ENCODE peak calls at places on chromosome 3, in six cellular contexts. One of them, this sample, is unnamed.
A peak's percentile ranks its signal among the peaks of the same experiment; 100 is the strongest.

GRCh38 chr3:88626426-88627120 is 476.8 kb downstream of the C3orf38 start:
- DNase-seq in uterus: no peak
- DNase-seq in AG04450: no peak
- DNase-seq in kidney epithelial cell: no peak
- DNase-seq in fibroblast of the aortic adventitia: no peak
- DNase-seq in cardiac muscle cell: peak; percentile 22
- DNase-seq in this sample: no peak

GRCh38 chr3:67884345-67884744 is 229.9 kb upstream of the SUCLG2 start:
- DNase-seq in uterus: no peak
- DNase-seq in cardiac muscle cell: no peak
- DNase-seq in kidney epithelial cell: no peak
- DNase-seq in fibroblast of the aortic adventitia: no peak
- DNase-seq in AG04450: no peak
- DNase-seq in this sample: no peak

GRCh38 chr3:134361162-134361831 is 12.9 kb downstream of the AMOTL2 start:
- DNase-seq in cardiac muscle cell: no peak
- DNase-seq in fibroblast of the aortic adventitia: no peak
- DNase-seq in kidney epithelial cell: no peak
- DNase-seq in AG04450: no peak
- DNase-seq in uterus: no peak
- DNase-seq in this sample: no peak

GRCh38 chr3:159252772-159253384 is 451.0 kb downstream of the MFSD1 start:
- DNase-seq in uterus: no peak
- DNase-seq in kidney epithelial cell: no peak
- DNase-seq in AG04450: no peak
- DNase-seq in fibroblast of the aortic adventitia: peak; percentile 89
- DNase-seq in cardiac muscle cell: peak; percentile 31
- DNase-seq in this sample: no peak

GRCh38 chr3:179107617-179108016 is 36.0 kb upstream of the ZMAT3 start:
- DNase-seq in cardiac muscle cell: no peak
- DNase-seq in kidney epithelial cell: no peak
- DNase-seq in uterus: no peak
- DNase-seq in fibroblast of the aortic adventitia: no peak
- DNase-seq in AG04450: no peak
- DNase-seq in this sample: no peak

GRCh38 chr3:18061737-18062136 is 319.3 kb upstream of the TBC1D5 start:
- DNase-seq in uterus: no peak
- DNase-seq in AG04450: no peak
- DNase-seq in kidney epithelial cell: no peak
- DNase-seq in fibroblast of the aortic adventitia: no peak
- DNase-seq in cardiac muscle cell: no peak
- DNase-seq in this sample: no peak

GRCh38 chr3:129268396-129268795 is 10.3 kb upstream of the HMCES start:
- DNase-seq in fibroblast of the aortic adventitia: no peak
- DNase-seq in cardiac muscle cell: no peak
- DNase-seq in uterus: no peak
- DNase-seq in AG04450: no peak
- DNase-seq in kidney epithelial cell: no peak
- DNase-seq in this sample: no peak

GRCh38 chr3:4720316-4721075 is 227.3 kb downstream of the ITPR1 start:
- DNase-seq in uterus: peak; percentile 77
- DNase-seq in fibroblast of the aortic adventitia: peak; percentile 93
- DNase-seq in AG04450: no peak
- DNase-seq in kidney epithelial cell: peak; percentile 71
- DNase-seq in cardiac muscle cell: peak; percentile 44
- DNase-seq in this sample: no peak

GRCh38 chr3:123843668-123844067 is 40.5 kb downstream of the MYLK start:
- DNase-seq in AG04450: no peak
- DNase-seq in kidney epithelial cell: no peak
- DNase-seq in cardiac muscle cell: no peak
- DNase-seq in uterus: no peak
- DNase-seq in fibroblast of the aortic adventitia: peak; percentile 6
- DNase-seq in this sample: no peak

GRCh38 chr3:196356556-196356955 is 18.4 kb upstream of the TM4SF19 start:
- DNase-seq in fibroblast of the aortic adventitia: no peak
- DNase-seq in AG04450: no peak
- DNase-seq in cardiac muscle cell: no peak
- DNase-seq in uterus: no peak
- DNase-seq in kidney epithelial cell: no peak
- DNase-seq in this sample: no peak

GRCh38 chr3:40930131-40930538 is 269.2 kb upstream of the CTNNB1 start:
- DNase-seq in cardiac muscle cell: peak; percentile 57
- DNase-seq in kidney epithelial cell: no peak
- DNase-seq in fibroblast of the aortic adventitia: no peak
- DNase-seq in uterus: no peak
- DNase-seq in AG04450: no peak
- DNase-seq in this sample: no peak

GRCh38 chr3:155230382-155230781 is 63.1 kb downstream of the STRIT1 start:
- DNase-seq in uterus: no peak
- DNase-seq in cardiac muscle cell: no peak
- DNase-seq in fibroblast of the aortic adventitia: peak; percentile 78
- DNase-seq in kidney epithelial cell: no peak
- DNase-seq in AG04450: no peak
- DNase-seq in this sample: no peak

GRCh38 chr3:155229086-155229485 is 64.4 kb downstream of the STRIT1 start:
- DNase-seq in kidney epithelial cell: no peak
- DNase-seq in uterus: no peak
- DNase-seq in fibroblast of the aortic adventitia: no peak
- DNase-seq in cardiac muscle cell: no peak
- DNase-seq in AG04450: no peak
- DNase-seq in this sample: no peak

GRCh38 chr3:155233213-155233612 is 60.3 kb downstream of the STRIT1 start:
- DNase-seq in fibroblast of the aortic adventitia: peak; percentile 85
- DNase-seq in cardiac muscle cell: peak; percentile 30
- DNase-seq in uterus: peak; percentile 30
- DNase-seq in kidney epithelial cell: peak; percentile 44
- DNase-seq in AG04450: no peak
- DNase-seq in this sample: no peak

GRCh38 chr3:155231792-155232191 is 61.7 kb downstream of the STRIT1 start:
- DNase-seq in fibroblast of the aortic adventitia: no peak
- DNase-seq in AG04450: no peak
- DNase-seq in uterus: no peak
- DNase-seq in cardiac muscle cell: no peak
- DNase-seq in kidney epithelial cell: no peak
- DNase-seq in this sample: no peak

GRCh38 chr3:155232605-155233004 is 60.9 kb downstream of the STRIT1 start:
- DNase-seq in cardiac muscle cell: no peak
- DNase-seq in fibroblast of the aortic adventitia: peak; percentile 98
- DNase-seq in uterus: peak; percentile 71
- DNase-seq in kidney epithelial cell: peak; percentile 78
- DNase-seq in AG04450: peak; percentile 34
- DNase-seq in this sample: peak; percentile 79
- H3K4me3 ChIP-seq in cardiac muscle cell: no peak overlapping the region
- H3K4me3 ChIP-seq in fibroblast of the aortic adventitia: no peak overlapping the region
- H3K4me3 ChIP-seq in uterus: no peak overlapping the region
- H3K4me3 ChIP-seq in kidney epithelial cell: no peak overlapping the region
- H3K4me3 ChIP-seq in AG04450: no peak overlapping the region
- H3K4me3 ChIP-seq in this sample: no peak overlapping the region

GRCh38 chr3:172125053-172125452 is 85.7 kb downstream of the FNDC3B start:
- DNase-seq in cardiac muscle cell: no peak
- DNase-seq in kidney epithelial cell: no peak
- DNase-seq in AG04450: no peak
- DNase-seq in fibroblast of the aortic adventitia: no peak
- DNase-seq in uterus: no peak
- DNase-seq in this sample: no peak
- TF ChIP-seq CTCF in cardiac muscle cell: no peak
- TF ChIP-seq CTCF in kidney epithelial cell: no peak
- TF ChIP-seq CTCF in AG04450: no peak
- TF ChIP-seq CTCF in fibroblast of the aortic adventitia: no peak
- TF ChIP-seq CTCF in uterus: no peak
- TF ChIP-seq CTCF in this sample: peak; percentile 34

GRCh38 chr3:114011059-114011797 is 45.1 kb downstream of the CCDC191 start:
- DNase-seq in cardiac muscle cell: no peak
- DNase-seq in uterus: no peak
- DNase-seq in kidney epithelial cell: no peak
- DNase-seq in AG04450: no peak
- DNase-seq in fibroblast of the aortic adventitia: no peak
- DNase-seq in this sample: no peak
- H3K4me3 ChIP-seq in cardiac muscle cell: no peak overlapping the region
- H3K4me3 ChIP-seq in uterus: no peak overlapping the region
- H3K4me3 ChIP-seq in kidney epithelial cell: no peak overlapping the region
- H3K4me3 ChIP-seq in AG04450: no peak overlapping the region
- H3K4me3 ChIP-seq in fibroblast of the aortic adventitia: no peak overlapping the region
- H3K4me3 ChIP-seq in this sample: no peak overlapping the region

GRCh38 chr3:13528217-13528801 is 20.6 kb upstream of the FBLN2 start:
- DNase-seq in kidney epithelial cell: no peak
- DNase-seq in AG04450: no peak
- DNase-seq in cardiac muscle cell: peak; percentile 45
- DNase-seq in fibroblast of the aortic adventitia: peak; percentile 60
- DNase-seq in uterus: no peak
- DNase-seq in this sample: no peak
- TF ChIP-seq CTCF in kidney epithelial cell: peak; percentile 29
- TF ChIP-seq CTCF in AG04450: peak; percentile 43
- TF ChIP-seq CTCF in cardiac muscle cell: peak; percentile 45
- TF ChIP-seq CTCF in fibroblast of the aortic adventitia: peak; percentile 70
- TF ChIP-seq CTCF in uterus: no peak
- TF ChIP-seq CTCF in this sample: no peak

GRCh38 chr3:125107861-125108567 is 52.2 kb upstream of the HEG1 start:
- DNase-seq in fibroblast of the aortic adventitia: peak; percentile 96
- DNase-seq in AG04450: peak; percentile 77
- DNase-seq in cardiac muscle cell: no peak
- DNase-seq in kidney epithelial cell: peak; percentile 78
- DNase-seq in uterus: no peak
- DNase-seq in this sample: peak; percentile 86
- H3K4me3 ChIP-seq in fibroblast of the aortic adventitia: peak overlapping the region; percentile 20
- H3K4me3 ChIP-seq in AG04450: no peak overlapping the region
- H3K4me3 ChIP-seq in cardiac muscle cell: no peak overlapping the region
- H3K4me3 ChIP-seq in kidney epithelial cell: no peak overlapping the region
- H3K4me3 ChIP-seq in uterus: no peak overlapping the region
- H3K4me3 ChIP-seq in this sample: no peak overlapping the region

DNA sequence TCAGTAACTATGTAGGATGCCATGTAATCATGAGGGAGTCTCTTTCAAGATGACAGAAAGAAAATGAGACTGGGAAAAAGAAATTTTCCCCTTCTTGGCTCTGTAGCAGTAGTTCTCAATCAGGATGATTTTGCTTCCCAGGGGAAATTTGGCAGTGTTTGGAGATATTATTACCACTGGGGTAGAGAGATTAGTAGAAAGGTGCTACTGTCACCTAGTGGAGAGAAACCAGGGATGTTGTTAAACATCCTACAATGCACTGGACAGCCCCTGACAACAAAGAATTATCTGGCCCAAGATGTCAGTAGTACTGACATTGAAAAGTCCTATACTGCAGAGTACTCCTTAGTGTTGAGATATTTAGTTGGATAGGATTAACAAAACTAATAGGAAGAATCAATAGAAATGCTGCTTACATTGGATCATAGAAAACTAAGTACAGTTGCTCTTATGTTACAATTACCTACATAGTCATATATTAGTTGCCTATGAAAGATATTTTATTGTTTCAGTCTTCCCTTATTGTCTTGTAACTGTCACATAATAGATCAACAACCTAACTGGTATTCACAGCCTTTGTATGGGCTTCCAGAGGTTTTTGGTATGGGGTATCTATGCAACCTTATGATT is 433.3 kb downstream of the RAP2B start:
- DNase-seq in AG04450: peak; percentile 11
- DNase-seq in fibroblast of the aortic adventitia: peak; percentile 72
- DNase-seq in uterus: no peak
- DNase-seq in kidney epithelial cell: no peak
- DNase-seq in cardiac muscle cell: peak; percentile 30
- DNase-seq in this sample: no peak
- TF ChIP-seq CTCF in AG04450: peak; percentile 83
- TF ChIP-seq CTCF in fibroblast of the aortic adventitia: peak; percentile 78
- TF ChIP-seq CTCF in uterus: peak; percentile 25
- TF ChIP-seq CTCF in kidney epithelial cell: peak; percentile 76
- TF ChIP-seq CTCF in cardiac muscle cell: peak; percentile 72
- TF ChIP-seq CTCF in this sample: peak; percentile 92

GRCh38 chr3:169146112-169146665 is 517.3 kb downstream of the MECOM start:
- DNase-seq in fibroblast of the aortic adventitia: peak; percentile 84
- DNase-seq in kidney epithelial cell: no peak
- DNase-seq in AG04450: no peak
- DNase-seq in uterus: no peak
- DNase-seq in cardiac muscle cell: peak; percentile 65
- DNase-seq in this sample: no peak
- H3K4me3 ChIP-seq in fibroblast of the aortic adventitia: peak overlapping the region; percentile 81
- H3K4me3 ChIP-seq in kidney epithelial cell: peak overlapping the region; percentile 95
- H3K4me3 ChIP-seq in AG04450: peak overlapping the region; percentile 76
- H3K4me3 ChIP-seq in uterus: peak overlapping the region; percentile 23
- H3K4me3 ChIP-seq in cardiac muscle cell: peak overlapping the region; percentile 58
- H3K4me3 ChIP-seq in this sample: peak overlapping the region; percentile 87